ENCODE peak calls at places on chromosomes 7 and 10, in five cellular contexts. One of them, this sample, is unnamed.

GRCh38 chr10:94218496-94219183 is 144.1 kb downstream of the NOC3L start:
- DNase-seq in IMR-90: peak; percentile 47
- DNase-seq in neuronal stem cell: no peak
- DNase-seq in H1: no peak
- DNase-seq in mesendoderm: no peak
- DNase-seq in this sample: no peak

GRCh38 chr7:15130666-15131541 is 228.4 kb upstream of the DGKB start:
- DNase-seq in IMR-90: peak; percentile 58
- DNase-seq in neuronal stem cell: no peak
- DNase-seq in H1: no peak
- DNase-seq in mesendoderm: no peak
- DNase-seq in this sample: peak; percentile 62

GRCh38 chr10:19579841-19580240 is 236.4 kb upstream of the PLXDC2 start:
- DNase-seq in IMR-90: no peak
- DNase-seq in neuronal stem cell: no peak
- DNase-seq in H1: no peak
- DNase-seq in mesendoderm: no peak
- DNase-seq in this sample: no peak

GRCh38 chr7:11539853-11540252 is 292.1 kb downstream of the THSD7A start:
- DNase-seq in IMR-90: no peak
- DNase-seq in neuronal stem cell: no peak
- DNase-seq in H1: no peak
- DNase-seq in mesendoderm: no peak
- DNase-seq in this sample: no peak

GRCh38 chr7:148540041-148540738 is 50.4 kb upstream of the C7orf33 start:
- DNase-seq in IMR-90: peak; percentile 59
- DNase-seq in neuronal stem cell: no peak
- DNase-seq in H1: peak; percentile 39
- DNase-seq in mesendoderm: peak; percentile 82
- DNase-seq in this sample: peak; percentile 56

GRCh38 chr7:1742555-1743303 is 72.7 kb downstream of the ELFN1 start:
- DNase-seq in IMR-90: peak; percentile 14
- DNase-seq in neuronal stem cell: no peak
- DNase-seq in H1: no peak
- DNase-seq in mesendoderm: no peak
- DNase-seq in this sample: no peak

GRCh38 chr7:66333443-66333842 is 128.3 kb downstream of the TPST1 start:
- DNase-seq in IMR-90: no peak
- DNase-seq in neuronal stem cell: no peak
- DNase-seq in H1: no peak
- DNase-seq in mesendoderm: no peak
- DNase-seq in this sample: no peak

GRCh38 chr10:58817499-58817898 is 304.8 kb downstream of the BICC1 start:
- DNase-seq in IMR-90: peak; percentile 43
- DNase-seq in neuronal stem cell: no peak
- DNase-seq in H1: no peak
- DNase-seq in mesendoderm: peak; percentile 4
- DNase-seq in this sample: peak; percentile 73

GRCh38 chr7:75662579-75663301 is 76.0 kb downstream of the HIP1 start:
- DNase-seq in IMR-90: no peak
- DNase-seq in neuronal stem cell: no peak
- DNase-seq in H1: no peak
- DNase-seq in mesendoderm: no peak
- DNase-seq in this sample: no peak

GRCh38 chr10:29635711-29636144 is 957 bp upstream of the SVIL start:
- DNase-seq in IMR-90: peak; percentile 18
- DNase-seq in neuronal stem cell: no peak
- DNase-seq in H1: no peak
- DNase-seq in mesendoderm: peak; percentile 84
- DNase-seq in this sample: peak; percentile 85

GRCh38 chr10:117830832-117831231 is 215.9 kb downstream of the RAB11FIP2 start:
- DNase-seq in IMR-90: no peak
- DNase-seq in neuronal stem cell: peak; percentile 54
- DNase-seq in H1: no peak
- DNase-seq in mesendoderm: peak; percentile 97
- DNase-seq in this sample: no peak

GRCh38 chr10:70954373-70954772 is 66.0 kb upstream of the PCBD1 start:
- DNase-seq in IMR-90: no peak
- DNase-seq in neuronal stem cell: peak; percentile 20
- DNase-seq in H1: no peak
- DNase-seq in mesendoderm: no peak
- DNase-seq in this sample: no peak

GRCh38 chr10:70622541-70622940 is 20.0 kb upstream of the PRF1 start:
- DNase-seq in IMR-90: no peak
- DNase-seq in neuronal stem cell: no peak
- DNase-seq in H1: no peak
- DNase-seq in mesendoderm: no peak
- DNase-seq in this sample: no peak

GRCh38 chr7:13179011-13179574 is 491.7 kb downstream of the ARL4A start:
- DNase-seq in IMR-90: peak; percentile 6
- DNase-seq in neuronal stem cell: no peak
- DNase-seq in H1: no peak
- DNase-seq in mesendoderm: peak; percentile 21
- DNase-seq in this sample: no peak

GRCh38 chr10:29022513-29022912 is 266.4 kb upstream of the LYZL1 start:
- DNase-seq in IMR-90: no peak
- DNase-seq in neuronal stem cell: no peak
- DNase-seq in H1: no peak
- DNase-seq in mesendoderm: peak; percentile 38
- DNase-seq in this sample: no peak

GRCh38 chr7:21542891-21543527 is at the start of gene DNAH11:
- DNase-seq in IMR-90: no peak
- DNase-seq in neuronal stem cell: peak; percentile 57
- DNase-seq in H1: peak; percentile 33
- DNase-seq in mesendoderm: peak; percentile 90
- DNase-seq in this sample: peak; percentile 41

GRCh38 chr7:17680943-17681351 is 259.3 kb downstream of the SNX13 start:
- DNase-seq in IMR-90: peak; percentile 49
- DNase-seq in neuronal stem cell: no peak
- DNase-seq in H1: no peak
- DNase-seq in mesendoderm: no peak
- DNase-seq in this sample: peak; percentile 47

GRCh38 chr7:113113912-113114311 is 4.4 kb downstream of the SMIM30 start:
- DNase-seq in IMR-90: no peak
- DNase-seq in neuronal stem cell: peak; percentile 5
- DNase-seq in H1: no peak
- DNase-seq in mesendoderm: peak; percentile 70
- DNase-seq in this sample: no peak

GRCh38 chr7:44750921-44751571 is 2.4 kb downstream of the ZMIZ2 start:
- DNase-seq in IMR-90: peak; percentile 52
- DNase-seq in neuronal stem cell: no peak
- DNase-seq in H1: no peak
- DNase-seq in mesendoderm: no peak
- DNase-seq in this sample: peak; percentile 81

GRCh38 chr10:36021096-36021495 is 379.0 kb upstream of the FZD8 start:
- DNase-seq in IMR-90: no peak
- DNase-seq in neuronal stem cell: no peak
- DNase-seq in H1: no peak
- DNase-seq in mesendoderm: peak; percentile 57
- DNase-seq in this sample: no peak

GRCh38 chr7:1694551-1694950 is 24.5 kb downstream of the ELFN1 start:
- DNase-seq in IMR-90: no peak
- DNase-seq in neuronal stem cell: no peak
- DNase-seq in H1: no peak
- DNase-seq in mesendoderm: no peak
- DNase-seq in this sample: no peak

GRCh38 chr10:102451105-102451969 is at the start of gene C10orf95:
- DNase-seq in IMR-90: no peak
- DNase-seq in neuronal stem cell: no peak
- DNase-seq in H1: no peak
- DNase-seq in mesendoderm: peak; percentile 41
- DNase-seq in this sample: peak; percentile 30

GRCh38 chr10:115402690-115403089 is 309.5 kb downstream of the ATRNL1 start:
- DNase-seq in IMR-90: peak; percentile 30
- DNase-seq in neuronal stem cell: no peak
- DNase-seq in H1: no peak
- DNase-seq in mesendoderm: no peak
- DNase-seq in this sample: peak; percentile 52

GRCh38 chr10:119090026-119090808 is 9.6 kb upstream of the EIF3A start:
- DNase-seq in IMR-90: no peak
- DNase-seq in neuronal stem cell: no peak
- DNase-seq in H1: no peak
- DNase-seq in mesendoderm: no peak
- DNase-seq in this sample: no peak

GRCh38 chr10:99913831-99914235 is 95.9 kb downstream of the DNMBP start:
- DNase-seq in IMR-90: no peak
- DNase-seq in neuronal stem cell: peak; percentile 90
- DNase-seq in H1: peak; percentile 96
- DNase-seq in mesendoderm: peak; percentile 99
- DNase-seq in this sample: no peak

GRCh38 chr10:99905971-99906370 is 103.8 kb downstream of the DNMBP start:
- DNase-seq in IMR-90: no peak
- DNase-seq in neuronal stem cell: no peak
- DNase-seq in H1: no peak
- DNase-seq in mesendoderm: no peak
- DNase-seq in this sample: no peak

GRCh38 chr10:99906470-99906869 is 103.3 kb downstream of the DNMBP start:
- DNase-seq in IMR-90: peak; percentile 96
- DNase-seq in neuronal stem cell: no peak
- DNase-seq in H1: no peak
- DNase-seq in mesendoderm: no peak
- DNase-seq in this sample: peak; percentile 95

GRCh38 chr10:99912057-99912456 is 97.7 kb downstream of the DNMBP start:
- DNase-seq in IMR-90: no peak
- DNase-seq in neuronal stem cell: no peak
- DNase-seq in H1: no peak
- DNase-seq in mesendoderm: no peak
- DNase-seq in this sample: no peak

DNA sequence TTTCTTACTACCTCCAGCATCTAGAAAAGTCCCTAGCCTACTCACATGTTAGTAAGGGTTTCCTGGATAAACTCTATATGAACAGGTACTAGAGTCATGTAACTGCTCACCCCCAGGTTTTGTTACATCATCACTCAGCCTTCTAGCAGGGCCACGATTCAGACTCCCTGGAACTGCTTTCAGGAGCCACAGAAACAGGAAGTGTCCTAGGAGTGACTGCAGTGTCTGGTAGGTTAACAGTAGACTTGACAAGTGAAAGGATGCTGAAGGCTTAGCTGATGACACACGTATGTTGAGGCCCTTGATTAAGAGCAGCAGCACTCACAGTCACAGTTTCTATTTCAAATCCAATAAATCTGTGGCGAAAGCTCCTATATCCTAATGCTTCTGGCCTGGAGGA is 101.2 kb downstream of the DNMBP start:
- DNase-seq in IMR-90: peak; percentile 36
- DNase-seq in neuronal stem cell: no peak
- DNase-seq in H1: no peak
- DNase-seq in mesendoderm: no peak
- DNase-seq in this sample: peak; percentile 20
- H3K36me3 ChIP-seq in IMR-90: peaks cover 34% of the 10 kb centered on the region
- H3K36me3 ChIP-seq in neuronal stem cell: peaks cover 41% of the 10 kb centered on the region
- H3K36me3 ChIP-seq in H1: peaks cover 62% of the 10 kb centered on the region
- H3K36me3 ChIP-seq in mesendoderm: peaks cover 2% of the 10 kb centered on the region
- H3K36me3 ChIP-seq in this sample: peaks cover 56% of the 10 kb centered on the region

GRCh38 chr7:33179519-33179918 is 50.2 kb downstream of the BBS9 start:
- DNase-seq in IMR-90: no peak
- DNase-seq in neuronal stem cell: no peak
- DNase-seq in H1: no peak
- DNase-seq in mesendoderm: no peak
- DNase-seq in this sample: no peak

GRCh38 chr7:33183504-33183903 is 54.1 kb downstream of the BBS9 start:
- DNase-seq in IMR-90: no peak
- DNase-seq in neuronal stem cell: no peak
- DNase-seq in H1: no peak
- DNase-seq in mesendoderm: no peak
- DNase-seq in this sample: peak; percentile 63

DNA sequence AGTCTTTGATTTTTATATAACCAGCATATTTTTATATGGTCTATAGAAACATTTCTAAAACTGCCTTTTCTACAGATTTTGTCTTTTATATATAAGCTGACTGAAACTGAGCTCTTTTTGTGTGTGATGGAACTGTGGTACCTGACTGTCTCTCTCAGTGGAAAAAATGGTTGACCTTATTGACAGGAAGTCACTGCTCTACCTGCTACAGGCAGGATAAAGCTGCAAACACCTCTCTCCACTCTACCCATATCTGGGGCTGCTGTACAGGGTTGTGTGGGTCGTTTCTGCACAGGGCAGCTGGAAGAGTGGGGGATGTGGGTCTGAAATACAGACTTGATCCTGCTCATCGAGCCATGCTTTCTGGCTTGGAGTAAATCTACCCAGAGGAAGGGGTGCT is 48.5 kb downstream of the BBS9 start:
- DNase-seq in IMR-90: no peak
- DNase-seq in neuronal stem cell: no peak
- DNase-seq in H1: no peak
- DNase-seq in mesendoderm: no peak
- DNase-seq in this sample: no peak
- H2BK15ac ChIP-seq in IMR-90: no peak overlapping the region
- H2BK15ac ChIP-seq in neuronal stem cell: no peak overlapping the region
- H2BK15ac ChIP-seq in H1: no peak overlapping the region
- H2BK15ac ChIP-seq in mesendoderm: no peak overlapping the region
- H2BK15ac ChIP-seq in this sample: no peak overlapping the region

DNA sequence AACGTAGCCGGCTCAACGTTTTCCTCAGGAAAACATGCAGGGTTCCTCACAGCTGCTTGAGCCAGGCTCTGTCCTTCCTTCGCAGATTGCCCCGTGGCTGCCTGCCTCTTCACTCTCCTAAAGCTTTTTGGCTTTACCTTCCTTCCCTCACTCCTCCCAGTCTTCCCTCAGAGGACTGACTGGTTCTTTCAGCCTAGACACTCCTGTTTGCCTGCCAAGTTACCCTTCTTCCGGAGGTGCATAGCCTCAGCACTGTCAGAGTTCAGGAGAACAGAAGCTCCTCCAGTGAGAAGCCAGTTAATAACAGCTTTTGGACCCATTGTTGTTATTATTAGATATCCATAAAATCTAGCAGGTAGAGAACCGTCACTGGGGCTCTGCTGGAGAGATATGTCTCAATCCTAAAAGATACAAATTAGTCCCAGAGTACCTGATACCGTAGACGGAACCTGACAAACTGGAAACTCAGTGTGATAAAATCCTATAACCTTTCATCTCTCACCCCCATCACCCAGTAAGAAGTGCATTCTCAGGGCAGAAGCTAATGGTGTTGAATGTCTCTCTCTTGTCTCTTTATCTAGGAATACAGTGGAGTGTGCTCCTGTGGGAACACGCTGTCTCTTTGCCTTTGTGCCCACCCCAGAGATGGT is 79.6 kb downstream of the SND1 start:
- DNase-seq in IMR-90: no peak
- DNase-seq in neuronal stem cell: no peak
- DNase-seq in H1: no peak
- DNase-seq in mesendoderm: no peak
- DNase-seq in this sample: no peak
- H3K36me3 ChIP-seq in IMR-90: peaks cover 28% of the 10 kb centered on the region
- H3K36me3 ChIP-seq in neuronal stem cell: peaks cover 3% of the 10 kb centered on the region
- H3K36me3 ChIP-seq in H1: peaks cover 17% of the 10 kb centered on the region
- H3K36me3 ChIP-seq in mesendoderm: peaks cover 2% of the 10 kb centered on the region
- H3K36me3 ChIP-seq in this sample: peaks cover 86% of the 10 kb centered on the region

DNA sequence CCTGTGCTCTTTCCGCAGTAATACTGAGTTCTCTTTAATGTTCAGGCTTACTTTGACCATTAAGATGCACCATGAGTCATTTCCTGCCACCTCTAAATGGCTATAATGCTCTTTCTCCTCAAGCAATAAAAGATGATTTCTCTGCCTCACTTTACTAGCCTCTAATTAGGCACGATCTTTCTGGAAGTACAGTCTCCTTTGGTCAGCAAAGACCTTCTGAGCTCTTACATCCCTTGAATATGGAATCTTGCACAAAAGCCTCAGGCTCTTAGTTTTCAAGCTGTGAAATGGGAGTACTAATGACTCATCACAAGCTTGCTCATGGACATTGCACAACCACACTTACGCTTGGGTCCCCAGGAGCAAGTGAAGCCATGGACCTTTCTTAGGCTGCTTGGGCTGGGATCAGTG is 85.9 kb downstream of the FRMD4A start:
- DNase-seq in IMR-90: peak; percentile 38
- DNase-seq in neuronal stem cell: no peak
- DNase-seq in H1: no peak
- DNase-seq in mesendoderm: peak; percentile 40
- DNase-seq in this sample: peak; percentile 41
- H2BK15ac ChIP-seq in IMR-90: peak overlapping the region; percentile 36
- H2BK15ac ChIP-seq in neuronal stem cell: no peak overlapping the region
- H2BK15ac ChIP-seq in H1: no peak overlapping the region
- H2BK15ac ChIP-seq in mesendoderm: no peak overlapping the region
- H2BK15ac ChIP-seq in this sample: no peak overlapping the region